ENCODE peak calls at places on chromosome 15, in ten cellular contexts. X, E, I, Z, U, A, L, J, O and G are unnamed samples. For H3K27me3, the result is how much of the 10 kb centered on the place peaks cover.

GRCh38 chr15:65041787-65042186 is 3.4 kb upstream of the SLC51B start:
- DNase-seq in X (no peak), E (no peak), I (no peak), Z (no peak), U (no peak), A (no peak), L (no peak), J (no peak), O (no peak), G (no peak)

GRCh38 chr15:98428253-98428989 is 219.9 kb upstream of the IGF1R start:
- DNase-seq in X (peak), E (peak), I (peak), Z (no peak), U (peak), A (peak), L (peak), J (peak), O (peak), G (no peak)

GRCh38 chr15:88028024-88028423 is 228.5 kb downstream of the NTRK3 start:
- DNase-seq in X (no peak), E (no peak), I (peak), Z (no peak), U (no peak), A (no peak), L (no peak), J (no peak), O (no peak), G (no peak)

GRCh38 chr15:62739507-62739906 is 303.0 kb upstream of the TPM1 start:
- DNase-seq in X (no peak), E (no peak), I (no peak), Z (no peak), U (peak), A (no peak), L (no peak), J (no peak), O (no peak), G (no peak)

GRCh38 chr15:81296673-81297072 is 27.3 kb downstream of the STARD5 start:
- DNase-seq in X (no peak), E (no peak), I (no peak), Z (peak), U (no peak), A (peak), L (no peak), J (peak), O (no peak), G (peak)

GRCh38 chr15:98363416-98363815 is 284.9 kb upstream of the IGF1R start:
- DNase-seq in X (no peak), E (no peak), I (no peak), Z (no peak), U (no peak), A (no peak), L (no peak), J (no peak), O (no peak), G (no peak)

GRCh38 chr15:95329362-95329761 is 1001.1 kb upstream of the NR2F2 start:
- DNase-seq in X (no peak), E (no peak), I (no peak), Z (no peak), U (no peak), A (no peak), L (no peak), J (no peak), O (no peak), G (no peak)

GRCh38 chr15:49145651-49146609 is 9.5 kb downstream of the COPS2 start:
- DNase-seq in X (no peak), E (peak), I (peak), Z (no peak), U (peak), A (no peak), L (peak), J (no peak), O (peak), G (no peak)

GRCh38 chr15:46918462-46919125 is 798.7 kb upstream of the SEMA6D start:
- DNase-seq in X (no peak), E (no peak), I (no peak), Z (no peak), U (no peak), A (no peak), L (no peak), J (no peak), O (no peak), G (no peak)

GRCh38 chr15:76885212-76885611 is 19.9 kb downstream of the SCAPER start:
- DNase-seq in X (no peak), E (no peak), I (no peak), Z (no peak), U (no peak), A (no peak), L (no peak), J (no peak), O (no peak), G (no peak)

GRCh38 chr15:90982135-90982534 is 12.2 kb downstream of the PRC1 start:
- DNase-seq in X (no peak), E (no peak), I (no peak), Z (no peak), U (no peak), A (no peak), L (no peak), J (no peak), O (no peak), G (no peak)

GRCh38 chr15:75723847-75724660 is 11.4 kb upstream of the CSPG4 start:
- DNase-seq in X (peak), E (no peak), I (peak), Z (peak), U (peak), A (peak), L (peak), J (peak), O (no peak), G (no peak)

GRCh38 chr15:83571820-83572707 is 81.9 kb upstream of the ADAMTSL3 start:
- DNase-seq in X (no peak), E (peak), I (no peak), Z (no peak), U (peak), A (no peak), L (no peak), J (no peak), O (peak), G (no peak)

GRCh38 chr15:48267766-48268165 is 61.7 kb downstream of the SLC12A1 start:
- DNase-seq in X (no peak), E (no peak), I (no peak), Z (no peak), U (no peak), A (no peak), L (no peak), J (no peak), O (no peak), G (no peak)

GRCh38 chr15:85316244-85316934 is 64.0 kb upstream of the AKAP13 start:
- DNase-seq in X (no peak), E (peak), I (no peak), Z (no peak), U (peak), A (no peak), L (no peak), J (no peak), O (no peak), G (no peak)

GRCh38 chr15:100433304-100433703 is 91.5 kb upstream of the ADAMTS17 start:
- DNase-seq in X (no peak), E (no peak), I (no peak), Z (no peak), U (no peak), A (no peak), L (no peak), J (no peak), O (no peak), G (no peak)

GRCh38 chr15:49313650-49314049 is 109.4 kb upstream of the FGF7 start:
- DNase-seq in X (no peak), E (no peak), I (no peak), Z (no peak), U (peak), A (no peak), L (no peak), J (no peak), O (no peak), G (no peak)

GRCh38 chr15:48393650-48394049 is 62.4 kb downstream of the DUT start:
- DNase-seq in X (no peak), E (no peak), I (no peak), Z (no peak), U (no peak), A (no peak), L (no peak), J (no peak), O (no peak), G (no peak)

GRCh38 chr15:45377630-45378148 is 655 bp downstream of the GATM start:
- DNase-seq in X (peak), E (no peak), I (peak), Z (peak), U (no peak), A (no peak), L (peak), J (peak), O (peak), G (no peak)

GRCh38 chr15:51155016-51155580 is 60.4 kb upstream of the TNFAIP8L3 start:
- DNase-seq in X (no peak), E (no peak), I (no peak), Z (no peak), U (peak), A (no peak), L (no peak), J (no peak), O (no peak), G (no peak)

GRCh38 chr15:25481208-25481862 is 42.5 kb upstream of the UBE3A start:
- DNase-seq in X (no peak), E (no peak), I (peak), Z (no peak), U (peak), A (no peak), L (no peak), J (no peak), O (peak), G (no peak)

GRCh38 chr15:101042320-101042719 is 123.2 kb downstream of the LRRK1 start:
- DNase-seq in X (peak), E (no peak), I (peak), Z (peak), U (no peak), A (no peak), L (no peak), J (no peak), O (no peak), G (no peak)

GRCh38 chr15:73030280-73030679 is 22.0 kb upstream of the NEO1 start:
- DNase-seq in X (no peak), E (no peak), I (no peak), Z (no peak), U (no peak), A (no peak), L (no peak), J (no peak), O (no peak), G (no peak)

GRCh38 chr15:63983071-63983711 is 63.1 kb downstream of the DAPK2 start:
- DNase-seq in X (no peak), E (no peak), I (peak), Z (no peak), U (no peak), A (no peak), L (no peak), J (no peak), O (peak), G (no peak)

GRCh38 chr15:99104788-99105515 is at the start of gene SYNM:
- DNase-seq in X (peak), E (peak), I (peak), Z (no peak), U (peak), A (no peak), L (peak), J (peak), O (peak), G (no peak)

GRCh38 chr15:23422099-23422945 is 24.7 kb downstream of the GOLGA6L2 start:
- DNase-seq in X (no peak), E (no peak), I (no peak), Z (no peak), U (no peak), A (no peak), L (no peak), J (no peak), O (no peak), G (no peak)

GRCh38 chr15:70533931-70534742 is 229.2 kb downstream of the UACA start:
- DNase-seq in X (no peak), E (no peak), I (no peak), Z (no peak), U (peak), A (no peak), L (no peak), J (no peak), O (no peak), G (no peak)

GRCh38 chr15:70538278-70538677 is 225.1 kb downstream of the UACA start:
- DNase-seq in X (no peak), E (no peak), I (no peak), Z (no peak), U (peak), A (no peak), L (no peak), J (no peak), O (no peak), G (no peak)

GRCh38 chr15:70532536-70533186 is 230.7 kb downstream of the UACA start:
- DNase-seq in X (no peak), E (no peak), I (no peak), Z (no peak), U (no peak), A (no peak), L (no peak), J (no peak), O (no peak), G (no peak)

GRCh38 chr15:70535955-70536338 is 227.4 kb downstream of the UACA start:
- DNase-seq in X (no peak), E (no peak), I (no peak), Z (no peak), U (no peak), A (no peak), L (no peak), J (no peak), O (no peak), G (no peak)

DNA sequence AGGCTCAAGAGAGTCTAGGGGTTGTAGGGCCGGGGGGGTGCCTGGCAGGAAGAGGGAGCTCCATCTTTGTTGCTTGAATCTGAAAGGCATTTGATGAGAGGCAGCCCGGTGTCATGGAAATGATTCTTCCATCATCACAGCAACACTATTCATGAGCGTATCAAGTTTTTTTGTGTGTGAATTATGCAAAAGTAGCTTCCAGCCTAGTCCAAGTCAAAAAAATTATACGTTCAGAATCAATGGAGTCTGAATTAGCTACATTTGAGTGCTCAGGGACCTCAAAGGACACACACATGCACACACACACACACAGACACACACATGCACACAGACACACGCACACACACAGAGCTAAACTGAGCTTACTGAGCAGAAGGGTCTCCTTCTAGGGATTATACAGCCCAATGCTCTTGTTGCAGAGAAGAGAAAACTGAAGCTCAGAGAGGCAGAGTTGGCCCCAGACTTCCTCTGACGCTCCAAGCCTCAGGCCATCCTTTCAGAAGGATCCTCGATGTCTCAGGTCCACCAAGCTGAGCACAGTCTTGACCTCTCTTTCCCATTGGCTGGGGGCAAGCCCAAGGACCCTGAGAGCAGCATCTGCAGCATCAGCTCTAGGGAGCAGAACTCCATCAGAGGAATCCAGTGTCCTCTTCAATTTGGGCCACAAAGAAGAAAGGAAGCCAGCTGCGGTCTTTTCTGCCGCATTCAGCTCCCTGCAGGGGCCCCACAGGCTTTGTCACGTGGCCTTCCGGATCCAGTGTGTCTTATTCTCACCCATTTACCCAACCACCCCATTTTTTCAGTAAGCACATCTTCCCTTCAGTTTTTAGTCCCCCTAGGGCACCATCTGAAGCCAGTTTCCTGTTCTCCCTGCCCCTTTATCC is 228.0 kb downstream of the UACA start:
- DNase-seq in X (no peak), E (no peak), I (no peak), Z (no peak), U (no peak), A (peak), L (no peak), J (no peak), O (no peak), G (peak)
- H3K27me3 ChIP-seq in X (under half), E (under half), I (under half), Z (under half), U (under half), A (under half), L (under half), J (under half), O (under half), G (under half)

GRCh38 chr15:29040367-29040745 is 154.6 kb downstream of the APBA2 start:
- DNase-seq in X (no peak), E (no peak), I (peak), Z (no peak), U (no peak), A (no peak), L (no peak), J (no peak), O (peak), G (no peak)
- H3K27ac ChIP-seq in X (no peak), E (no peak), I (no peak), Z (no peak), U (no peak), A (no peak), L (no peak), J (no peak), O (peak), G (no peak)

DNA sequence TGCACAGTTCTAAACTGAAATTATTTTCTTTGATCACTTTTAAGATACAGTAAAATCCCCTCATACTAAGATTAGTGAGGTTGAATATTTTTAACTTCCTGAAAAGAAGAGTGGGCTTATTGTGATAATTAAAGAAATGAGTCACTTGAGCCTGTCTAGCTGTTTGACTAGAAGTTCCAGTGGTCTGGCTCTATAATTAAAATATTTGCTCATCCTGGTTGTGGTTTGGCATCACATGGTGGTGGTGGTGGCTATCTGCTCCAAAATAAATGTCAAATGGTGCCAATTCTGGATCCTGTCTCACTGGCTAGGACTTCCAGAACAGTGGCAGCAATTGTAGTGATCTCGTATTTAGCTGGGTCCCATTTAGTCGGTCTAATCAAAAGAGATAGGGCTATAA is 8.6 kb upstream of the TEX9 start:
- DNase-seq in X (no peak), E (no peak), I (no peak), Z (no peak), U (peak), A (no peak), L (no peak), J (no peak), O (no peak), G (no peak)
- H3K27me3 ChIP-seq in X (under half), E (under half), I (under half), Z (under half), U (under half), A (under half), L (under half), J (under half), O (under half), G (under half)

GRCh38 chr15:40591310-40591845 is 2.7 kb upstream of the KNL1 start:
- DNase-seq in X (no peak), E (no peak), I (no peak), Z (no peak), U (no peak), A (no peak), L (no peak), J (no peak), O (no peak), G (no peak)

GRCh38 chr15:40593588-40594428 is at the start of gene KNL1:
- DNase-seq in X (peak), E (peak), I (peak), Z (peak), U (peak), A (peak), L (peak), J (peak), O (peak), G (peak)

GRCh38 chr15:40594429-40594836 is 384 bp downstream of the KNL1 start:
- DNase-seq in X (peak), E (peak), I (peak), Z (peak), U (peak), A (peak), L (no peak), J (peak), O (no peak), G (peak)

GRCh38 chr15:40595219-40595618 is 1.2 kb downstream of the KNL1 start:
- DNase-seq in X (no peak), E (no peak), I (no peak), Z (no peak), U (no peak), A (no peak), L (no peak), J (no peak), O (no peak), G (no peak)

GRCh38 chr15:40593130-40593529 is 919 bp upstream of the KNL1 start:
- DNase-seq in X (no peak), E (no peak), I (no peak), Z (no peak), U (no peak), A (no peak), L (no peak), J (no peak), O (no peak), G (no peak)
- H3K27ac ChIP-seq in X (peak), E (no peak), I (no peak), Z (no peak), U (no peak), A (no peak), L (no peak), J (no peak), O (no peak), G (no peak)

GRCh38 chr15:38603672-38604071 is 39.1 kb upstream of the RASGRP1 start:
- DNase-seq in X (no peak), E (no peak), I (no peak), Z (no peak), U (no peak), A (no peak), L (no peak), J (no peak), O (no peak), G (no peak)
- H3K27me3 ChIP-seq in X (under half), E (under half), I (under half), Z (under half), U (half or more), A (under half), L (under half), J (under half), O (under half), G (under half)

DNA sequence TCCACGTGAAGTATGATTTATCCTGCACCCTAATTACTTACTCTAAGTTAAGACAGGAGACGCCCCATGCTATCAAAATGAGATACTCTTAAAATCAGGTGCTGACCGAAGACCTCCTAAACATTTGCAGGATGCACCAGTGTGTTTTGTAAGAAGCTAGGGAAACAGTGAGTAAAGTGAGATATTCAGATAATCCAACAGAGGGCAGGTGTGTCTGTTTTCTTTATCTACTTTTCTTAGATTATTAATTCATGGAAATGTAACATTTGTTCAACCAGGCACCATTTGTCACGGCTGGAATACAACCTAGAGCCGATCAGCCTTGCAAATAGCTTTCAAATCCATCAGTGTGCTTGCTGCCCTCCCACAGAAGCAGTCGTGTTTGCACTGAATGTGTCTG is 202.0 kb upstream of the CHRM5 start:
- DNase-seq in X (no peak), E (no peak), I (no peak), Z (no peak), U (peak), A (no peak), L (no peak), J (no peak), O (no peak), G (no peak)
- H3K27ac ChIP-seq in X (no peak), E (no peak), I (no peak), Z (no peak), U (no peak), A (no peak), L (no peak), J (no peak), O (no peak), G (no peak)